ENCODE peak calls at places on chromosomes 4 and X, in four cellular contexts. One of them, this sample, is unnamed.

GRCh38 chr4:8478801-8479744 is 38.5 kb downstream of the TRMT44 start:
- DNase-seq in thyroid gland: no peak
- DNase-seq in T-helper 2 cell: no peak
- DNase-seq in foreskin melanocyte: no peak
- DNase-seq in this sample: no peak

GRCh38 chrX:43846558-43846957 is 35.7 kb downstream of the MAOB start:
- DNase-seq in thyroid gland: no peak
- DNase-seq in T-helper 2 cell: no peak
- DNase-seq in foreskin melanocyte: no peak
- DNase-seq in this sample: no peak

GRCh38 chrX:1140236-1140681 is 72.2 kb downstream of the CRLF2 start:
- DNase-seq in thyroid gland: no peak
- DNase-seq in T-helper 2 cell: no peak
- DNase-seq in foreskin melanocyte: no peak
- DNase-seq in this sample: no peak

GRCh38 chr4:108060164-108060563 is 70.5 kb downstream of the HADH start:
- DNase-seq in thyroid gland: peak
- DNase-seq in T-helper 2 cell: no peak
- DNase-seq in foreskin melanocyte: peak
- DNase-seq in this sample: peak

GRCh38 chr4:32429151-32429550 is 1709.0 kb downstream of the PCDH7 start:
- DNase-seq in thyroid gland: no peak
- DNase-seq in T-helper 2 cell: no peak
- DNase-seq in foreskin melanocyte: no peak
- DNase-seq in this sample: no peak

GRCh38 chr4:148192526-148192925 is 249.7 kb downstream of the NR3C2 start:
- DNase-seq in thyroid gland: no peak
- DNase-seq in T-helper 2 cell: no peak
- DNase-seq in foreskin melanocyte: no peak
- DNase-seq in this sample: no peak

GRCh38 chrX:360496-361150 is 26.1 kb downstream of the PPP2R3B start:
- DNase-seq in thyroid gland: no peak
- DNase-seq in T-helper 2 cell: no peak
- DNase-seq in foreskin melanocyte: no peak
- DNase-seq in this sample: no peak

GRCh38 chr4:165297626-165298025 is 29.8 kb upstream of the MSMO1 start:
- DNase-seq in thyroid gland: no peak
- DNase-seq in T-helper 2 cell: no peak
- DNase-seq in foreskin melanocyte: no peak
- DNase-seq in this sample: no peak

GRCh38 chrX:5236096-5236495 is 992.6 kb downstream of the NLGN4X start:
- DNase-seq in thyroid gland: no peak
- DNase-seq in T-helper 2 cell: no peak
- DNase-seq in foreskin melanocyte: no peak
- DNase-seq in this sample: peak

GRCh38 chr4:15414601-15415091 is 13.2 kb upstream of the C1QTNF7 start:
- DNase-seq in thyroid gland: no peak
- DNase-seq in T-helper 2 cell: no peak
- DNase-seq in foreskin melanocyte: no peak
- DNase-seq in this sample: no peak

GRCh38 chrX:41718481-41719245 is 5.3 kb upstream of the GPR82 start:
- DNase-seq in thyroid gland: no peak
- DNase-seq in T-helper 2 cell: no peak
- DNase-seq in foreskin melanocyte: no peak
- DNase-seq in this sample: no peak

GRCh38 chr4:186024637-186025320 is 44.2 kb upstream of the TLR3 start:
- DNase-seq in thyroid gland: no peak
- DNase-seq in T-helper 2 cell: no peak
- DNase-seq in foreskin melanocyte: no peak
- DNase-seq in this sample: no peak

GRCh38 chr4:180099962-180100361 is 2143.2 kb upstream of the TENM3 start:
- DNase-seq in thyroid gland: no peak
- DNase-seq in T-helper 2 cell: no peak
- DNase-seq in foreskin melanocyte: no peak
- DNase-seq in this sample: no peak

GRCh38 chr4:76250962-76251361 is 559 bp upstream of the FAM47E start:
- DNase-seq in thyroid gland: peak
- DNase-seq in T-helper 2 cell: no peak
- DNase-seq in foreskin melanocyte: no peak
- DNase-seq in this sample: no peak

GRCh38 chr4:38111717-38112116 is 151.5 kb downstream of the PTTG2 start:
- DNase-seq in thyroid gland: no peak
- DNase-seq in T-helper 2 cell: no peak
- DNase-seq in foreskin melanocyte: no peak
- DNase-seq in this sample: no peak